ENCODE peak calls at places on chromosomes 7 and 10, in six cellular contexts. One of them, this sample, is unnamed.

GRCh38 chr10:77844713-77845454 is 81.7 kb downstream of the DLG5 start:
- DNase-seq in IMR-90: peak
- DNase-seq in HCT116: peak
- DNase-seq in K562: no peak
- DNase-seq in H1: no peak
- DNase-seq in HepG2: no peak
- DNase-seq in this sample: peak

GRCh38 chr10:125878957-125879835 is 1.9 kb downstream of the DHX32 start:
- DNase-seq in IMR-90: peak
- DNase-seq in HCT116: peak
- DNase-seq in K562: no peak
- DNase-seq in H1: no peak
- DNase-seq in HepG2: peak
- DNase-seq in this sample: peak

GRCh38 chr10:93874309-93875031 is 19.3 kb upstream of the SLC35G1 start:
- DNase-seq in IMR-90: no peak
- DNase-seq in HCT116: no peak
- DNase-seq in K562: no peak
- DNase-seq in H1: no peak
- DNase-seq in HepG2: no peak
- DNase-seq in this sample: no peak

GRCh38 chr7:130092598-130092997 is 22.3 kb downstream of the KLHDC10 start:
- DNase-seq in IMR-90: no peak
- DNase-seq in HCT116: no peak
- DNase-seq in K562: no peak
- DNase-seq in H1: no peak
- DNase-seq in HepG2: no peak
- DNase-seq in this sample: no peak

GRCh38 chr10:46523881-46524470 is 32.5 kb downstream of the GPRIN2 start:
- DNase-seq in IMR-90: peak
- DNase-seq in HCT116: peak
- DNase-seq in K562: no peak
- DNase-seq in H1: no peak
- DNase-seq in HepG2: no peak
- DNase-seq in this sample: no peak

GRCh38 chr10:70758757-70759514 is 26.2 kb downstream of the TBATA start:
- DNase-seq in IMR-90: peak
- DNase-seq in HCT116: peak
- DNase-seq in K562: peak
- DNase-seq in H1: peak
- DNase-seq in HepG2: peak
- DNase-seq in this sample: peak

GRCh38 chr7:80372415-80372814 is 139.4 kb downstream of the GNAT3 start:
- DNase-seq in IMR-90: peak
- DNase-seq in HCT116: no peak
- DNase-seq in K562: no peak
- DNase-seq in H1: no peak
- DNase-seq in HepG2: no peak
- DNase-seq in this sample: no peak

GRCh38 chr7:70706698-70707097 is 425.2 kb upstream of the GALNT17 start:
- DNase-seq in IMR-90: no peak
- DNase-seq in HCT116: no peak
- DNase-seq in K562: no peak
- DNase-seq in H1: no peak
- DNase-seq in HepG2: no peak
- DNase-seq in this sample: no peak

GRCh38 chr7:144854839-144855424 is 19.1 kb upstream of the TPK1 start:
- DNase-seq in IMR-90: no peak
- DNase-seq in HCT116: peak
- DNase-seq in K562: peak
- DNase-seq in H1: no peak
- DNase-seq in HepG2: peak
- DNase-seq in this sample: peak

GRCh38 chr10:93357680-93358079 is 124.5 kb downstream of the MYOF start:
- DNase-seq in IMR-90: peak
- DNase-seq in HCT116: no peak
- DNase-seq in K562: peak
- DNase-seq in H1: no peak
- DNase-seq in HepG2: peak
- DNase-seq in this sample: peak

GRCh38 chr7:18815261-18815840 is 302.1 kb downstream of the TWIST1 start:
- DNase-seq in IMR-90: no peak
- DNase-seq in HCT116: no peak
- DNase-seq in K562: no peak
- DNase-seq in H1: no peak
- DNase-seq in HepG2: no peak
- DNase-seq in this sample: no peak

GRCh38 chr7:19442016-19442785 is 266.6 kb downstream of the POLR1F start:
- DNase-seq in IMR-90: peak
- DNase-seq in HCT116: peak
- DNase-seq in K562: peak
- DNase-seq in H1: peak
- DNase-seq in HepG2: no peak
- DNase-seq in this sample: peak

GRCh38 chr7:95199779-95200558 is 124.4 kb downstream of the PON1 start:
- DNase-seq in IMR-90: peak
- DNase-seq in HCT116: peak
- DNase-seq in K562: peak
- DNase-seq in H1: no peak
- DNase-seq in HepG2: peak
- DNase-seq in this sample: peak

GRCh38 chr10:624605-625334 is 64.7 kb downstream of the DIP2C start:
- DNase-seq in IMR-90: peak
- DNase-seq in HCT116: no peak
- DNase-seq in K562: peak
- DNase-seq in H1: peak
- DNase-seq in HepG2: peak
- DNase-seq in this sample: no peak

GRCh38 chr7:141323826-141324225 is 227.4 kb upstream of the AGK start:
- DNase-seq in IMR-90: no peak
- DNase-seq in HCT116: no peak
- DNase-seq in K562: no peak
- DNase-seq in H1: no peak
- DNase-seq in HepG2: no peak
- DNase-seq in this sample: no peak

GRCh38 chr7:102426268-102427031 is 6.9 kb upstream of the ORAI2 start:
- DNase-seq in IMR-90: no peak
- DNase-seq in HCT116: no peak
- DNase-seq in K562: no peak
- DNase-seq in H1: no peak
- DNase-seq in HepG2: no peak
- DNase-seq in this sample: no peak

GRCh38 chr7:126803060-126803665 is 449.6 kb downstream of the GRM8 start:
- DNase-seq in IMR-90: peak
- DNase-seq in HCT116: peak
- DNase-seq in K562: peak
- DNase-seq in H1: peak
- DNase-seq in HepG2: peak
- DNase-seq in this sample: peak

GRCh38 chr10:79269969-79270368 is 77.3 kb upstream of the PPIF start:
- DNase-seq in IMR-90: no peak
- DNase-seq in HCT116: no peak
- DNase-seq in K562: no peak
- DNase-seq in H1: no peak
- DNase-seq in HepG2: no peak
- DNase-seq in this sample: no peak

GRCh38 chr7:83677180-83677866 is 28.4 kb upstream of the SEMA3E start:
- DNase-seq in IMR-90: peak
- DNase-seq in HCT116: peak
- DNase-seq in K562: peak
- DNase-seq in H1: no peak
- DNase-seq in HepG2: no peak
- DNase-seq in this sample: peak

GRCh38 chr10:96699613-96700012 is 20.7 kb downstream of the PIK3AP1 start:
- DNase-seq in IMR-90: no peak
- DNase-seq in HCT116: no peak
- DNase-seq in K562: no peak
- DNase-seq in H1: no peak
- DNase-seq in HepG2: no peak
- DNase-seq in this sample: no peak

GRCh38 chr7:953547-954327 is 743 bp downstream of the ADAP1 start:
- DNase-seq in IMR-90: peak
- DNase-seq in HCT116: no peak
- DNase-seq in K562: no peak
- DNase-seq in H1: no peak
- DNase-seq in HepG2: peak
- DNase-seq in this sample: no peak
- H3K9ac ChIP-seq in IMR-90: no peak
- H3K9ac ChIP-seq in HCT116: peak
- H3K9ac ChIP-seq in K562: no peak
- H3K9ac ChIP-seq in H1: no peak
- H3K9ac ChIP-seq in HepG2: peak
- H3K9ac ChIP-seq in this sample: no peak

DNA sequence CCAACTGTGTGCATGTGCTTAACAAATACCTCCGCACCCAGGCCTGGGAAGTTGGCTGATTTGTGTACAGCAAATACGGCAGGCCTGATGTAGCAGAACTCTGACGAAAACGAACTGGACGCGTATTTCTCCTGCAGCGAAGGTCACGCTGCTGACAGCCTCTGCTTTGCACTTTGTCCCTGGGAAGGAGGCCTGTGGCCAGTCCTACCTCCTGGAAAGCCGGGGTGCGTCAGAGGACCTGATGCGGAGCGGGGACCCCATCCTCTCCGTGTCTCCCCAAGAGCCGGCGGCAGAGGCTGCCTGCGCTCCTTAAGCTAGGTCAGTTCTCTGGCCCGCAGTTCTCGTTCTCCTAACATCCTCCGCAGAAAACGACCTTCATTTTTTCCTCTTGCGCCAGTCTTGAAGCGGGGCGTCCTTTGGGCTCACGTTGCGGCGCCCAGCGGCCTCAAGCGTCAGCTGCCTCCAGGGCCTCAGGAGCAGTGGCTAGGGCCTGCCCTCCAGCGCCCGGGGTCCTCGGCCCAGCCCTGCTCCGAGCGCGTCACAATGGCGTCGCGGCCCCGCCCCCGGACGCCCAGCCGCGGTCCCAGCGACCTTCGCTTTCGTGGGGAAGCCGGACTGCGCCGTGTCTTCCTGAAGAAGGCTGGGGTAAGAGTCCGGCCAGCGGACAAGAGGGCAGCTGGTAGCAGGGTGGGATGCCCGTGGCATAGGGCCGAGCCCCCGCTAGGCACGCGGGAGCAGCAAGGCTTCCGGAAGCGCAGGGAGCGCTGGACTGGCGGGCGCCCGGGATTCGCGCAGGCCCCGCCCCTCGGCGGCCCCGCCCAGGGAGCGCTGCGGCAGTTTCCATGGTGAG is at the start of gene ZNF487:
- DNase-seq in IMR-90: peak
- DNase-seq in HCT116: peak
- DNase-seq in K562: peak
- DNase-seq in H1: peak
- DNase-seq in HepG2: peak
- DNase-seq in this sample: peak
- TF ChIP-seq POLR2A in IMR-90: peak
- TF ChIP-seq POLR2A in HCT116: peak
- TF ChIP-seq POLR2A in K562: peak
- TF ChIP-seq POLR2A in H1: peak
- TF ChIP-seq POLR2A in HepG2: peak
- TF ChIP-seq POLR2A in this sample: peak

GRCh38 chr10:29239569-29240472 is 49.0 kb upstream of the LYZL1 start:
- DNase-seq in IMR-90: no peak
- DNase-seq in HCT116: peak
- DNase-seq in K562: peak
- DNase-seq in H1: no peak
- DNase-seq in HepG2: peak
- DNase-seq in this sample: peak
- TF ChIP-seq CTCF in IMR-90: peak
- TF ChIP-seq CTCF in HCT116: peak
- TF ChIP-seq CTCF in K562: peak
- TF ChIP-seq CTCF in H1: peak
- TF ChIP-seq CTCF in HepG2: peak
- TF ChIP-seq CTCF in this sample: peak

DNA sequence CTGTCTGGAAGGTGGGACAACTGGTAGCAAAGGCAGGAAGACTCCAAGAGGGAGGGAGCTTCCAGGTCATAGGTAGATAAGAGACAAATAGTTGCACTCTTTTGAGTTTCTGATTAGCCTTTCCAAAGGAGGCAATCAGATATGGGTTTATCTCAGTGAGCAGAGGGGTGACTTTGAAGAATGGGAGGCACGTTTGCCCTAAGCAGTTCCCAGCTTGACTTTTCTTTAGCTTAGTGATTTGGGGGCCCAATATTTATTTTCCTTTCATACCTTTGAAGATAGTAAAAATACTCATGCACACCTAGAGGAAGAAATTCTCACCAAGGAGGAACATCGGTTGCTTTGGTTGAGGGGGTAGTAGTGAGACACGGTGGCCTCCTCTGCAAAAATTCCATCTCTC is 212.1 kb upstream of the SVIL start:
- DNase-seq in IMR-90: no peak
- DNase-seq in HCT116: no peak
- DNase-seq in K562: no peak
- DNase-seq in H1: no peak
- DNase-seq in HepG2: no peak
- DNase-seq in this sample: no peak
- H3K9ac ChIP-seq in IMR-90: no peak
- H3K9ac ChIP-seq in HCT116: no peak
- H3K9ac ChIP-seq in K562: no peak
- H3K9ac ChIP-seq in H1: no peak
- H3K9ac ChIP-seq in HepG2: no peak
- H3K9ac ChIP-seq in this sample: no peak

GRCh38 chr7:28862876-28863275 is 95.3 kb downstream of the TRIL start:
- DNase-seq in IMR-90: peak
- DNase-seq in HCT116: no peak
- DNase-seq in K562: no peak
- DNase-seq in H1: no peak
- DNase-seq in HepG2: no peak
- DNase-seq in this sample: no peak
- TF ChIP-seq POLR2A in IMR-90: no peak
- TF ChIP-seq POLR2A in HCT116: no peak
- TF ChIP-seq POLR2A in K562: no peak
- TF ChIP-seq POLR2A in H1: no peak
- TF ChIP-seq POLR2A in HepG2: no peak
- TF ChIP-seq POLR2A in this sample: no peak

DNA sequence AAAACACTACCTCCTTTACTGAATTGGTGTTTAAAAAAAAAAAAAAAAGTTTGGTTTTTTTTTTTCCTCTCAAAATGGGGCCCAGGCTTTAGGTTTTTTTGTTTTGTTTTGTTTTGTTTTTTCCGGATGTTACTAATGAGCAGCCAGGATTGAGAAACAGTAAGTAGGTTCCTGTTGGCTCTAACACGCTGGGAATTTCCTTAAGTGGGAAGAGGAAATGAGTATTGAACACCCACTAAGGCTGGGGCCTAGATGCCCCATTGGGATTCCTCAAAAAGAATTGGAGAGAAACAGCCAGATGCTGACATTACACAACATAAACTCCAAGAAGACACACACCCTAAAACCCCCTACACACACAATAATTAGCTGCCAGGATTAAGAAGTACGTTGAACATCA is 102.2 kb upstream of the NANOS1 start:
- DNase-seq in IMR-90: no peak
- DNase-seq in HCT116: no peak
- DNase-seq in K562: no peak
- DNase-seq in H1: no peak
- DNase-seq in HepG2: no peak
- DNase-seq in this sample: no peak
- TF ChIP-seq CTCF in IMR-90: no peak
- TF ChIP-seq CTCF in HCT116: no peak
- TF ChIP-seq CTCF in K562: no peak
- TF ChIP-seq CTCF in H1: no peak
- TF ChIP-seq CTCF in HepG2: no peak
- TF ChIP-seq CTCF in this sample: no peak

This sample was measured in endothelial cell of umbilical vein.